ENCODE peak calls at places on chromosomes 11 and 22, in six cellular contexts. B is globus pallidus; U is heart left ventricle; Q is kidney epithelial cell; A is cardiac fibroblast; W is stimulated activated CD4-positive, alpha-beta T cell treated with anti-CD3 and anti-CD28 coated beads, Interleukin-2, amount 100 ng/mL, for 48 hours. L is an unnamed sample.

GRCh38 chr11:44621140-44621681 is 55.7 kb downstream of the CD82 start:
- DNase-seq in B (peak), U (peak), Q (no peak), A (peak), W (peak), L (peak)

GRCh38 chr11:35593143-35593542 is 25.1 kb upstream of the FJX1 start:
- DNase-seq in B (no peak), U (no peak), Q (peak), A (peak), W (no peak), L (peak)

GRCh38 chr11:15945726-15946125 is 410.6 kb downstream of the SOX6 start:
- DNase-seq in B (no peak), U (no peak), Q (no peak), A (no peak), W (no peak), L (no peak)

GRCh38 chr11:30992513-30992849 is 377.1 kb downstream of the DCDC1 start:
- DNase-seq in B (no peak), U (no peak), Q (no peak), A (no peak), W (no peak), L (no peak)

GRCh38 chr11:66388746-66389386 is 17.3 kb upstream of the SLC29A2 start:
- DNase-seq in B (peak), U (no peak), Q (no peak), A (peak), W (peak), L (peak)

GRCh38 chr11:129223260-129223659 is 31.1 kb upstream of the ARHGAP32 start:
- DNase-seq in B (no peak), U (no peak), Q (no peak), A (peak), W (no peak), L (no peak)

GRCh38 chr11:123425367-123425766 is 4.7 kb upstream of the GRAMD1B start:
- DNase-seq in B (no peak), U (no peak), Q (no peak), A (no peak), W (no peak), L (no peak)

GRCh38 chr11:27356624-27357222 is 6.3 kb downstream of the CCDC34 start:
- DNase-seq in B (no peak), U (no peak), Q (no peak), A (no peak), W (no peak), L (no peak)

GRCh38 chr11:128664286-128664685 is 29.6 kb upstream of the FLI1 start:
- DNase-seq in B (no peak), U (no peak), Q (no peak), A (no peak), W (no peak), L (no peak)

GRCh38 chr11:35427158-35427557 is 7.8 kb upstream of the SLC1A2 start:
- DNase-seq in B (peak), U (no peak), Q (no peak), A (peak), W (no peak), L (no peak)

GRCh38 chr11:122375687-122376399 is 259.8 kb upstream of the BLID start:
- DNase-seq in B (no peak), U (no peak), Q (no peak), A (no peak), W (no peak), L (peak)

GRCh38 chr22:19455585-19456370 is 8.3 kb upstream of the C22orf39 start:
- DNase-seq in B (no peak), U (no peak), Q (no peak), A (peak), W (no peak), L (no peak)

GRCh38 chr22:25736378-25737011 is 5.5 kb upstream of the MYO18B start:
- DNase-seq in B (no peak), U (no peak), Q (no peak), A (no peak), W (no peak), L (no peak)

GRCh38 chr22:19460036-19460435 is 12.5 kb upstream of the C22orf39 start:
- DNase-seq in B (no peak), U (no peak), Q (no peak), A (no peak), W (no peak), L (no peak)

GRCh38 chr22:39559456-39560105 is 11.0 kb upstream of the CACNA1I start:
- DNase-seq in B (no peak), U (no peak), Q (no peak), A (peak), W (no peak), L (no peak)

GRCh38 chr22:20427104-20427944 is 10.3 kb downstream of the SCARF2 start:
- DNase-seq in B (no peak), U (no peak), Q (no peak), A (no peak), W (no peak), L (no peak)

L was measured in amniotic epithelial cell.